ENCODE peak calls at places on chromosomes 3 and 15, in ten cellular contexts. M is AG10803, C is OCI-LY7, S is uterus, X is Panc1, Q is SJSA1, W is A549, A is fibroblast of the conjunctiva, Z is transverse colon, K is fibroblast of lung. Y is an unnamed sample.

GRCh38 chr3:39485547-39485946 is 18.1 kb downstream of the MOBP start:
- DNase-seq in Q (no peak), Z (no peak), S (no peak), C (no peak), W (no peak), X (no peak), A (no peak), K (no peak), M (no peak), Y (no peak)

GRCh38 chr3:178500631-178501030 is 35.6 kb upstream of the KCNMB2 start:
- DNase-seq in K (no peak), S (no peak), C (no peak), Q (no peak), A (no peak), M (peak; percentile 47), Z (no peak), X (no peak), W (no peak), Y (no peak)

GRCh38 chr15:65101418-65101890 is 13.5 kb downstream of the UBAP1L start:
- DNase-seq in K (peak; percentile 83), C (peak; percentile 49), Q (peak; percentile 69), X (peak; percentile 13), A (peak; percentile 51), M (peak; percentile 56), S (peak; percentile 79), Z (peak; percentile 83), W (peak; percentile 68), Y (no peak)

GRCh38 chr15:49664706-49665105 is 43.9 kb downstream of the DTWD1 start:
- DNase-seq in Z (no peak), S (no peak), K (no peak), W (no peak), Q (no peak), A (no peak), X (no peak), M (no peak), C (no peak), Y (no peak)

GRCh38 chr3:197521277-197522182 is 34.2 kb downstream of the BDH1 start:
- DNase-seq in S (no peak), Q (no peak), Z (no peak), A (no peak), K (no peak), W (no peak), X (no peak), M (no peak), C (no peak), Y (no peak)

GRCh38 chr3:137692803-137693431 is 71.2 kb upstream of the SOX14 start:
- DNase-seq in Q (peak; percentile 15), X (no peak), W (no peak), K (no peak), M (no peak), Z (no peak), C (peak; percentile 3), S (no peak), A (no peak), Y (no peak)

GRCh38 chr3:52471371-52472238 is 16.2 kb downstream of the NISCH start:
- DNase-seq in A (no peak), S (peak; percentile 61), Q (no peak), X (no peak), W (peak; percentile 57), Z (peak; percentile 63), M (peak; percentile 52), C (peak; percentile 52), K (peak; percentile 60), Y (peak; percentile 16)

GRCh38 chr3:104102386-104102785 is 1264.3 kb upstream of the ALCAM start:
- DNase-seq in A (peak; percentile 47), X (peak; percentile 24), C (peak; percentile 57), K (peak; percentile 59), Q (peak; percentile 5), W (peak; percentile 5), Z (no peak), S (no peak), M (peak; percentile 68), Y (no peak)

GRCh38 chr15:31272558-31273257 is 53.9 kb upstream of the KLF13 start:
- DNase-seq in Q (no peak), A (no peak), Z (peak; percentile 86), W (no peak), X (no peak), S (no peak), C (no peak), M (no peak), K (no peak), Y (no peak)

GRCh38 chr3:58066842-58067241 is 58.6 kb downstream of the FLNB start:
- DNase-seq in X (no peak), W (no peak), Z (no peak), S (peak; percentile 14), Q (no peak), M (peak; percentile 89), A (no peak), K (peak; percentile 44), C (no peak), Y (peak; percentile 19)

GRCh38 chr3:195711813-195712534 is 8.8 kb upstream of the MUC20 start:
- DNase-seq in C (no peak), Z (no peak), W (no peak), A (no peak), M (no peak), K (no peak), Q (no peak), X (no peak), S (no peak), Y (no peak)

GRCh38 chr3:14633819-14634424 is 17.6 kb upstream of the CCDC174 start:
- DNase-seq in S (no peak), A (peak; percentile 60), X (peak; percentile 18), C (peak; percentile 77), Z (peak; percentile 53), K (peak; percentile 69), Q (no peak), M (peak; percentile 49), W (peak; percentile 66), Y (no peak)

GRCh38 chr3:170321326-170322034 is 36.0 kb upstream of the SKIL start:
- DNase-seq in W (no peak), K (no peak), A (no peak), Q (no peak), Z (no peak), M (peak; percentile 35), C (no peak), X (no peak), S (no peak), Y (no peak)

GRCh38 chr3:22569570-22569969 is 633.6 kb upstream of the UBE2E2 start:
- DNase-seq in A (no peak), X (no peak), Z (no peak), Q (no peak), M (no peak), S (no peak), C (no peak), W (no peak), K (no peak), Y (no peak)

GRCh38 chr3:73759290-73759689 is 134.5 kb upstream of the PDZRN3 start:
- DNase-seq in Q (no peak), W (no peak), K (peak; percentile 31), A (peak; percentile 12), X (no peak), Z (no peak), C (no peak), M (peak; percentile 45), S (peak; percentile 50), Y (no peak)

GRCh38 chr3:84904819-84905555 is 53.8 kb upstream of the CADM2 start:
- DNase-seq in S (no peak), M (no peak), K (no peak), C (no peak), A (no peak), Z (no peak), X (no peak), Q (no peak), W (no peak), Y (no peak)

GRCh38 chr3:62318752-62319569 is 54.4 kb downstream of the FEZF2 start:
- DNase-seq in C (peak; percentile 8), Q (peak; percentile 37), S (peak; percentile 64), K (peak; percentile 86), W (peak; percentile 38), X (peak; percentile 46), Z (peak; percentile 67), M (peak; percentile 81), A (peak; percentile 70), Y (peak; percentile 88)

GRCh38 chr15:42152196-42152920 is 4.1 kb downstream of the PLA2G4F start:
- DNase-seq in S (peak; percentile 10), W (no peak), C (no peak), A (no peak), Q (no peak), Z (peak; percentile 73), K (no peak), M (peak; percentile 25), X (no peak), Y (no peak)

GRCh38 chr15:70505971-70506887 is 257.1 kb downstream of the UACA start:
- DNase-seq in K (no peak), S (no peak), Q (peak; percentile 31), A (no peak), W (no peak), C (no peak), M (no peak), Z (no peak), X (no peak), Y (no peak)

GRCh38 chr15:45729146-45729545 is 94.3 kb downstream of the SQOR start:
- DNase-seq in M (no peak), C (no peak), S (no peak), Q (no peak), X (no peak), K (no peak), Z (no peak), W (no peak), A (no peak), Y (peak; percentile 17)

GRCh38 chr3:178982138-178982537 is 89.5 kb downstream of the ZMAT3 start:
- DNase-seq in W (no peak), Q (no peak), Z (no peak), S (no peak), M (no peak), A (no peak), K (peak; percentile 21), C (no peak), X (no peak), Y (no peak)

GRCh38 chr3:14413381-14414071 is 11.1 kb downstream of the SLC6A6 start:
- DNase-seq in Z (no peak), K (peak; percentile 52), A (no peak), Q (peak; percentile 64), W (no peak), M (no peak), X (no peak), C (peak; percentile 70), S (no peak), Y (peak; percentile 41)

GRCh38 chr3:87267953-87268645 is 8.3 kb downstream of the POU1F1 start:
- DNase-seq in X (no peak), S (no peak), Z (no peak), M (no peak), W (no peak), Q (no peak), A (no peak), K (no peak), C (no peak), Y (no peak)

GRCh38 chr3:129461022-129461421 is 21.0 kb downstream of the IFT122 start:
- DNase-seq in M (peak; percentile 77), S (no peak), Z (no peak), C (no peak), K (peak; percentile 72), Q (peak; percentile 84), X (no peak), W (no peak), A (no peak), Y (no peak)

GRCh38 chr15:48861813-48862431 is 16.0 kb upstream of the EID1 start:
- DNase-seq in W (peak; percentile 10), S (no peak), X (no peak), M (peak; percentile 84), Q (peak; percentile 58), C (peak; percentile 77), K (peak; percentile 86), Z (peak; percentile 8), A (peak; percentile 84), Y (no peak)

GRCh38 chr3:158094917-158095301 is 11.3 kb downstream of the SHOX2 start:
- DNase-seq in W (no peak), C (no peak), Q (no peak), A (no peak), X (no peak), M (no peak), K (no peak), Z (no peak), S (no peak), Y (no peak)

GRCh38 chr15:64636541-64636940 is 138.8 kb downstream of the RBPMS2 start:
- DNase-seq in W (no peak), K (peak; percentile 9), X (no peak), Z (no peak), Q (no peak), M (no peak), A (no peak), C (no peak), S (no peak), Y (no peak)

GRCh38 chr3:19455546-19455945 is 307.2 kb downstream of the KCNH8 start:
- DNase-seq in A (no peak), W (no peak), C (no peak), S (no peak), Q (no peak), M (no peak), Z (no peak), K (no peak), X (no peak), Y (no peak)